ENCODE peak calls at places on chromosomes 12 and 14, in four cellular contexts. Y, U, G and D are unnamed samples. For H3K4me1 and H3K36me3, the result is how much of the 10 kb centered on the place peaks cover.

GRCh38 chr12:8698830-8699330 is 1.1 kb downstream of the RIMKLB start:
- DNase-seq in Y (no peak), U (no peak), G (no peak), D (no peak)

GRCh38 chr12:6703631-6704030 is 3.0 kb upstream of the PIANP start:
- DNase-seq in Y (no peak), U (no peak), G (peak), D (peak)

GRCh38 chr12:1777798-1778197 is 42.6 kb upstream of the LRTM2 start:
- DNase-seq in Y (no peak), U (no peak), G (no peak), D (no peak)

GRCh38 chr14:102078344-102078743 is 8.5 kb downstream of the HSP90AA1 start:
- DNase-seq in Y (no peak), U (no peak), G (no peak), D (no peak)

GRCh38 chr12:112977139-112977538 is 1.2 kb upstream of the OAS2 start:
- DNase-seq in Y (no peak), U (no peak), G (no peak), D (no peak)

GRCh38 chr12:71128191-71128590 is 29.6 kb downstream of the TSPAN8 start:
- DNase-seq in Y (no peak), U (no peak), G (no peak), D (no peak)

GRCh38 chr12:51028126-51028810 is 2.1 kb upstream of the SLC11A2 start:
- DNase-seq in Y (no peak), U (peak), G (peak), D (peak)

GRCh38 chr12:50090391-50090790 is 5.2 kb downstream of the SMARCD1 start:
- DNase-seq in Y (no peak), U (no peak), G (no peak), D (no peak)

GRCh38 chr12:3355378-3355900 is 135.6 kb upstream of the PRMT8 start:
- DNase-seq in Y (no peak), U (no peak), G (no peak), D (no peak)

GRCh38 chr14:54025661-54026060 is 69.0 kb upstream of the BMP4 start:
- DNase-seq in Y (no peak), U (no peak), G (no peak), D (no peak)

GRCh38 chr12:104288635-104289258 is 14.8 kb upstream of the EID3 start:
- DNase-seq in Y (peak), U (peak), G (peak), D (peak)

GRCh38 chr14:100382106-100382455 is 58.9 kb downstream of the SLC25A47 start:
- DNase-seq in Y (no peak), U (no peak), G (no peak), D (no peak)

GRCh38 chr14:67571275-67571990 is 28.6 kb downstream of the PIGH start:
- DNase-seq in Y (peak), U (peak), G (peak), D (peak)

GRCh38 chr12:28446031-28446430 is 255.8 kb downstream of the CCDC91 start:
- DNase-seq in Y (no peak), U (no peak), G (no peak), D (no peak)

GRCh38 chr14:101034986-101035385 is 131.5 kb upstream of the RTL1 start:
- DNase-seq in Y (peak), U (no peak), G (no peak), D (no peak)

GRCh38 chr12:101743242-101743641 is 4.0 kb upstream of the SYCP3 start:
- DNase-seq in Y (no peak), U (no peak), G (no peak), D (no peak)

GRCh38 chr12:95623554-95624170 is 72.4 kb upstream of the USP44 start:
- DNase-seq in Y (no peak), U (no peak), G (peak), D (peak)

GRCh38 chr12:30810918-30811317 is 56.2 kb upstream of the CAPRIN2 start:
- DNase-seq in Y (no peak), U (no peak), G (no peak), D (no peak)

GRCh38 chr12:116916122-116916521 is 5.4 kb downstream of the FBXW8 start:
- DNase-seq in Y (no peak), U (no peak), G (no peak), D (peak)

GRCh38 chr14:32468955-32469354 is 139.9 kb downstream of the AKAP6 start:
- DNase-seq in Y (no peak), U (no peak), G (no peak), D (no peak)

GRCh38 chr12:110093631-110094311 is 30.4 kb upstream of the IFT81 start:
- DNase-seq in Y (no peak), U (no peak), G (no peak), D (no peak)

GRCh38 chr14:22614240-22614799 is 16.2 kb downstream of the ABHD4 start:
- DNase-seq in Y (no peak), U (no peak), G (no peak), D (peak)

GRCh38 chr12:110739488-110739887 is 3.2 kb downstream of the PPP1CC start:
- DNase-seq in Y (no peak), U (no peak), G (no peak), D (no peak)

GRCh38 chr12:101859664-101860607 is 17.4 kb upstream of the DRAM1 start:
- DNase-seq in Y (no peak), U (no peak), G (no peak), D (no peak)

GRCh38 chr12:53996188-53996885 is 3.6 kb upstream of the HOXC9 start:
- DNase-seq in Y (no peak), U (no peak), G (no peak), D (no peak)

GRCh38 chr12:64077922-64078321 is 144.2 kb downstream of the KICS2 start:
- DNase-seq in Y (no peak), U (no peak), G (no peak), D (no peak)

GRCh38 chr12:63078911-63079310 is 72.1 kb downstream of the AVPR1A start:
- DNase-seq in Y (no peak), U (no peak), G (no peak), D (no peak)

GRCh38 chr14:95315579-95315978 is 4.1 kb downstream of the CLMN start:
- DNase-seq in Y (no peak), U (no peak), G (no peak), D (no peak)

GRCh38 chr14:95318399-95318834 is 1.3 kb downstream of the CLMN start:
- DNase-seq in Y (no peak), U (no peak), G (no peak), D (no peak)

GRCh38 chr14:95317817-95318343 is 1.8 kb downstream of the CLMN start:
- DNase-seq in Y (no peak), U (no peak), G (no peak), D (no peak)

GRCh38 chr14:95315156-95315555 is 4.6 kb downstream of the CLMN start:
- DNase-seq in Y (no peak), U (no peak), G (no peak), D (no peak)

DNA sequence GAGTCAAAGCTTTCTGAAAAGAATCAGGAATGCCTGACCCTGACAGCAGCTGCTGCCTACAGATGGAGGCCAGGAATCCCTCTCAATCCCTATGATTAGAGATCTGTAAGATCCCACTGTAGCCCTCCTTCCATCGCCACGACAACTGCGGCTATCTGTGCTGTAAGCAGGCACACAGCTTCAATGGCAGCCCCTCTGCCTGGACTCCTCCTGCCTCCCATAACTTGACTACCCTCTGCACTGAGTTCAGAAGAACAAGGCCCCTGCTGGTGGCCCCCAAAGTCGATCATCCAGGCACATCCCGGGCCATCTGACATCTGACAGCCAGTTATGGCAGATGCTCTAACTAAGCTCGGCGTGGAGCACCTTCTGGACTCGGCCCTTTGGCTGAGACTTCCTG is 2.9 kb downstream of the CLMN start:
- DNase-seq in Y (no peak), U (no peak), G (no peak), D (no peak)
- H3K4me1 ChIP-seq in Y (under half), U (under half), G (under half), D (under half)

GRCh38 chr14:77439861-77440260 is 16.5 kb upstream of the NOXRED1 start:
- DNase-seq in Y (no peak), U (no peak), G (no peak), D (no peak)
- H3K36me3 ChIP-seq in Y (under half), U (half or more), G (half or more), D (under half)

GRCh38 chr12:46384451-46385301 is 12.1 kb upstream of the SLC38A2 start:
- DNase-seq in Y (no peak), U (no peak), G (no peak), D (no peak)
- H3K4me3 ChIP-seq in Y (peak), U (peak), G (peak), D (peak)

GRCh38 chr14:68975667-68976066 is 3.4 kb downstream of the ACTN1 start:
- DNase-seq in Y (peak), U (no peak), G (no peak), D (no peak)
- H3K4me1 ChIP-seq in Y (under half), U (under half), G (under half), D (under half)

GRCh38 chr12:118145113-118145797 is 9.3 kb downstream of the PEBP1 start:
- DNase-seq in Y (no peak), U (no peak), G (no peak), D (no peak)

GRCh38 chr12:118137148-118137678 is 1.3 kb downstream of the PEBP1 start:
- DNase-seq in Y (no peak), U (no peak), G (no peak), D (no peak)

GRCh38 chr12:118144499-118144898 is 8.6 kb downstream of the PEBP1 start:
- DNase-seq in Y (no peak), U (no peak), G (no peak), D (no peak)

GRCh38 chr12:118136559-118137003 is 657 bp downstream of the PEBP1 start:
- DNase-seq in Y (peak), U (peak), G (peak), D (peak)

DNA sequence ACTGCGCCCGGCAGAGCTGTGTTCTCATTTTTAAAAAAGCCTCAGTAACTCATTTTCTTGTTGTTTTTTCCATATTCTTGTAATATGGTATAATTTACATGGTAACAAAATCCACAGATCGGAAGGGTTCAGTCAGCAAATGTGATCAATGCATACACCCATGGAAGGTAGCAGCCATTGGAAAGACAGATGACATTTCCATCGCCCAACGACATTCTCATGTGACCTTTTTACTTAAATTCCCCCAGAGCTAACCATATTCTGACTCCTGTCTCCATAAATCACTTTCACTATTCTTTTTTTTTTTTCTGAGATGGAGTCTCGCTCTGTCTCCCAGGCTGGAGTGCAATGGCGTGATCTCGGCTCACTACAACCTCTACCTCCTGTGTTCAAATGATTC is 4.9 kb downstream of the PEBP1 start:
- DNase-seq in Y (no peak), U (no peak), G (no peak), D (no peak)
- H3K36me3 ChIP-seq in Y (under half), U (half or more), G (half or more), D (under half)

GRCh38 chr14:74083161-74083560 is 1.1 kb downstream of the ALDH6A1 start:
- DNase-seq in Y (no peak), U (no peak), G (no peak), D (no peak)
- H3K4me3 ChIP-seq in Y (no peak), U (no peak), G (no peak), D (peak)

GRCh38 chr14:73460691-73461127 is 2.4 kb upstream of the NUMB start:
- DNase-seq in Y (no peak), U (no peak), G (no peak), D (no peak)

GRCh38 chr14:73462815-73463214 is 4.5 kb upstream of the NUMB start:
- DNase-seq in Y (no peak), U (no peak), G (no peak), D (no peak)

GRCh38 chr14:73462078-73462715 is 3.9 kb upstream of the NUMB start:
- DNase-seq in Y (peak), U (no peak), G (no peak), D (peak)

GRCh38 chr14:73463411-73463810 is 5.1 kb upstream of the NUMB start:
- DNase-seq in Y (peak), U (no peak), G (no peak), D (no peak)

GRCh38 chr14:73461478-73462077 is 3.2 kb upstream of the NUMB start:
- DNase-seq in Y (no peak), U (no peak), G (no peak), D (no peak)
- H3K4me1 ChIP-seq in Y (under half), U (under half), G (under half), D (under half)

GRCh38 chr12:21813125-21813524 is 38.6 kb upstream of the KCNJ8 start:
- DNase-seq in Y (no peak), U (no peak), G (no peak), D (no peak)

GRCh38 chr12:21813751-21814150 is 39.2 kb upstream of the KCNJ8 start:
- DNase-seq in Y (no peak), U (no peak), G (no peak), D (no peak)

GRCh38 chr12:21815306-21816062 is 41.0 kb upstream of the KCNJ8 start:
- DNase-seq in Y (no peak), U (no peak), G (no peak), D (no peak)

GRCh38 chr12:21814814-21815213 is 40.3 kb upstream of the KCNJ8 start:
- DNase-seq in Y (no peak), U (no peak), G (no peak), D (no peak)

GRCh38 chr12:21814327-21814726 is 39.8 kb upstream of the KCNJ8 start:
- DNase-seq in Y (no peak), U (no peak), G (no peak), D (no peak)
- H3K36me3 ChIP-seq in Y (under half), U (under half), G (under half), D (under half)

DNA sequence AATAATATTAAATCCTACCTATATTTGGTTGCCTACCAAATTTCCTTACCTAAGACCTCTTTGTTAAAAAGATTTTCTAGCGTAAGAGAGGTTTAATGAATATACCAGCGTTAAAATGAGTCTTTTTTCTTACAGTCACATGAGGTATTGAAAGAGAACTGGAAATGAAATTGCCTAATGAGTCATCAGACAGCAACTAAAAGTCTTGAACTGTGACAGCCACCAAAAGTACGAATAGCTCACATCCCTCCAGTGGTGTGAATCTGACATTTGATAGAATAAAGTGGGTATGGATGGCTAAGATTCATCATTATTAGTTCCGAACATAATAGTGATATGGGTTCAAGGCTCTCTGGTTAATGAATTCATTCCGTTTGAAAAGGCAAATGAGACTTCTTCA is 1297.3 kb downstream of the AACS start:
- DNase-seq in Y (no peak), U (no peak), G (no peak), D (no peak)
- H3K4me3 ChIP-seq in Y (no peak), U (no peak), G (no peak), D (no peak)